ENCODE peak calls at places on chromosome 5, in four cellular contexts. One of them, this sample, is unnamed.

GRCh38 chr5:60960591-60960990 is 15.6 kb downstream of the NDUFAF2 start:
- DNase-seq in mammary epithelial cell: no peak
- DNase-seq in glutamatergic neuron: no peak
- DNase-seq in A549: no peak
- DNase-seq in this sample: no peak

GRCh38 chr5:172795401-172795977 is 24.5 kb upstream of the DUSP1 start:
- DNase-seq in A549: no peak
- DNase-seq in mammary epithelial cell: no peak
- DNase-seq in glutamatergic neuron: no peak
- DNase-seq in this sample: no peak

GRCh38 chr5:113939959-113940358 is 421.9 kb upstream of the KCNN2 start:
- DNase-seq in mammary epithelial cell: no peak
- DNase-seq in A549: no peak
- DNase-seq in glutamatergic neuron: no peak
- DNase-seq in this sample: no peak

GRCh38 chr5:16510123-16510522 is 44.5 kb upstream of the ZNF622 start:
- DNase-seq in glutamatergic neuron: no peak
- DNase-seq in mammary epithelial cell: no peak
- DNase-seq in A549: no peak
- DNase-seq in this sample: no peak

GRCh38 chr5:95631991-95632675 is 12.2 kb downstream of the GPR150 start:
- DNase-seq in glutamatergic neuron: no peak
- DNase-seq in A549: no peak
- DNase-seq in mammary epithelial cell: peak; percentile 54
- DNase-seq in this sample: no peak

GRCh38 chr5:8577792-8578191 is 708.8 kb downstream of the MTRR start:
- DNase-seq in A549: no peak
- DNase-seq in mammary epithelial cell: no peak
- DNase-seq in glutamatergic neuron: no peak
- DNase-seq in this sample: no peak

GRCh38 chr5:134370306-134370870 is 981 bp upstream of the UBE2B start:
- DNase-seq in mammary epithelial cell: peak; percentile 17
- DNase-seq in glutamatergic neuron: no peak
- DNase-seq in A549: no peak
- DNase-seq in this sample: no peak

GRCh38 chr5:73564644-73565165 is 734 bp downstream of the ANKRA2 start:
- DNase-seq in mammary epithelial cell: no peak
- DNase-seq in glutamatergic neuron: no peak
- DNase-seq in A549: no peak
- DNase-seq in this sample: no peak

GRCh38 chr5:150057052-150057451 is 29.3 kb downstream of the CSF1R start:
- DNase-seq in mammary epithelial cell: no peak
- DNase-seq in A549: no peak
- DNase-seq in glutamatergic neuron: no peak
- DNase-seq in this sample: no peak

GRCh38 chr5:84430863-84431663 is 46.4 kb upstream of the EDIL3 start:
- DNase-seq in glutamatergic neuron: no peak
- DNase-seq in mammary epithelial cell: peak; percentile 60
- DNase-seq in A549: no peak
- DNase-seq in this sample: no peak

GRCh38 chr5:99033014-99033931 is 104.5 kb upstream of the CHD1 start:
- DNase-seq in glutamatergic neuron: no peak
- DNase-seq in mammary epithelial cell: peak; percentile 6
- DNase-seq in A549: no peak
- DNase-seq in this sample: no peak

GRCh38 chr5:150763023-150763793 is 4.4 kb upstream of the DCTN4 start:
- DNase-seq in mammary epithelial cell: peak; percentile 93
- DNase-seq in A549: no peak
- DNase-seq in glutamatergic neuron: no peak
- DNase-seq in this sample: peak; percentile 84

GRCh38 chr5:125874057-125874456 is 549.2 kb upstream of the GRAMD2B start:
- DNase-seq in A549: no peak
- DNase-seq in glutamatergic neuron: no peak
- DNase-seq in mammary epithelial cell: peak; percentile 33
- DNase-seq in this sample: no peak

GRCh38 chr5:107670927-107671741 is at the start of gene EFNA5:
- DNase-seq in A549: peak; percentile 17
- DNase-seq in glutamatergic neuron: peak; percentile 50
- DNase-seq in mammary epithelial cell: peak; percentile 39
- DNase-seq in this sample: no peak

GRCh38 chr5:152072076-152072475 is 147.4 kb upstream of the GLRA1 start:
- DNase-seq in glutamatergic neuron: no peak
- DNase-seq in A549: no peak
- DNase-seq in mammary epithelial cell: no peak
- DNase-seq in this sample: no peak

GRCh38 chr5:63923914-63924313 is 38.3 kb downstream of the HTR1A start:
- DNase-seq in A549: no peak
- DNase-seq in glutamatergic neuron: no peak
- DNase-seq in mammary epithelial cell: no peak
- DNase-seq in this sample: peak; percentile 46

GRCh38 chr5:88881566-88881965 is 1.4 kb downstream of the MEF2C start:
- DNase-seq in A549: no peak
- DNase-seq in glutamatergic neuron: no peak
- DNase-seq in mammary epithelial cell: no peak
- DNase-seq in this sample: no peak

GRCh38 chr5:27639005-27639612 is 600.7 kb upstream of the CDH9 start:
- DNase-seq in glutamatergic neuron: no peak
- DNase-seq in A549: no peak
- DNase-seq in mammary epithelial cell: no peak
- DNase-seq in this sample: no peak

GRCh38 chr5:36177715-36178556 is 26.0 kb downstream of the SKP2 start:
- DNase-seq in mammary epithelial cell: peak; percentile 18
- DNase-seq in glutamatergic neuron: no peak
- DNase-seq in A549: peak; percentile 13
- DNase-seq in this sample: no peak

GRCh38 chr5:178232124-178232919 is at the start of gene PHYKPL:
- DNase-seq in glutamatergic neuron: peak; percentile 72
- DNase-seq in A549: peak; percentile 64
- DNase-seq in mammary epithelial cell: peak; percentile 50
- DNase-seq in this sample: no peak

GRCh38 chr5:66223637-66224036 is 79.5 kb downstream of the SREK1 start:
- DNase-seq in A549: no peak
- DNase-seq in glutamatergic neuron: peak; percentile 34
- DNase-seq in mammary epithelial cell: no peak
- DNase-seq in this sample: no peak

GRCh38 chr5:77852514-77853352 is 76.6 kb upstream of the TBCA start:
- DNase-seq in A549: peak; percentile 53
- DNase-seq in glutamatergic neuron: peak; percentile 76
- DNase-seq in mammary epithelial cell: peak; percentile 54
- DNase-seq in this sample: no peak

GRCh38 chr5:176779537-176779936 is 30.8 kb upstream of the UNC5A start:
- DNase-seq in mammary epithelial cell: no peak
- DNase-seq in A549: no peak
- DNase-seq in glutamatergic neuron: no peak
- DNase-seq in this sample: no peak

GRCh38 chr5:124555179-124555578 is 191.3 kb downstream of the ZNF608 start:
- DNase-seq in A549: no peak
- DNase-seq in mammary epithelial cell: no peak
- DNase-seq in glutamatergic neuron: no peak
- DNase-seq in this sample: no peak

GRCh38 chr5:132253452-132254320 is 3.8 kb upstream of the PDLIM4 start:
- DNase-seq in glutamatergic neuron: no peak
- DNase-seq in A549: no peak
- DNase-seq in mammary epithelial cell: no peak
- DNase-seq in this sample: no peak

GRCh38 chr5:155254399-155254798 is 240.8 kb downstream of the KIF4B start:
- DNase-seq in glutamatergic neuron: no peak
- DNase-seq in mammary epithelial cell: no peak
- DNase-seq in A549: no peak
- DNase-seq in this sample: no peak

GRCh38 chr5:144028644-144029043 is 141.8 kb downstream of the YIPF5 start:
- DNase-seq in A549: no peak
- DNase-seq in mammary epithelial cell: peak; percentile 6
- DNase-seq in glutamatergic neuron: no peak
- DNase-seq in this sample: no peak

GRCh38 chr5:101393795-101394450 is 490.8 kb upstream of the ST8SIA4 start:
- DNase-seq in A549: no peak
- DNase-seq in glutamatergic neuron: no peak
- DNase-seq in mammary epithelial cell: no peak
- DNase-seq in this sample: no peak

This sample was measured in epithelial cell of prostate.